ENCODE peak calls at places on chromosomes 13 and 19, in ten cellular contexts. Q is H7; V is effector CD4-positive, alpha-beta T cell; F is ovary; P is lung; H is nucleus accumbens; A is NCI-H1417; C is stimulated activated CD8-positive, alpha-beta memory T cell treated with anti-CD3 and anti-CD28 coated beads, Interleukin-15, amount 100 ng/mL, for 1 hour; Y is activated CD4-positive, alpha-beta T cell treated with anti-CD3 and anti-CD28 coated beads, Interleukin-2, amount 50 U/mL, for 48 hours; I is stimulated activated CD4-positive, alpha-beta T cell treated with anti-CD3 and anti-CD28 coated beads, TNF-alpha, amount 100 ng/mL, for 1 hour. R is an unnamed sample.

GRCh38 chr13:31998131-31998530 is 33.4 kb upstream of the FRY start:
- DNase-seq in Q (no peak), V (no peak), F (no peak), P (no peak), H (no peak), A (no peak), C (no peak), Y (no peak), I (no peak), R (no peak)

GRCh38 chr19:46115396-46116109 is 8.9 kb downstream of the IGFL3 start:
- DNase-seq in Q (peak), V (no peak), F (no peak), P (no peak), H (no peak), A (no peak), C (no peak), Y (peak), I (no peak), R (no peak)

GRCh38 chr13:22232186-22232585 is 561.3 kb downstream of the FGF9 start:
- DNase-seq in Q (no peak), V (no peak), F (no peak), P (no peak), H (no peak), A (no peak), C (no peak), Y (no peak), I (no peak), R (no peak)

GRCh38 chr19:48933382-48933932 is at the start of gene DHDH:
- DNase-seq in Q (peak), V (peak), F (peak), P (peak), H (peak), A (peak), C (peak), Y (peak), I (peak), R (peak)

GRCh38 chr13:28753208-28753892 is 34.6 kb upstream of the SLC46A3 start:
- DNase-seq in Q (peak), V (no peak), F (no peak), P (peak), H (no peak), A (no peak), C (no peak), Y (no peak), I (no peak), R (no peak)

GRCh38 chr19:18851673-18852325 is 20.0 kb downstream of the UPF1 start:
- DNase-seq in Q (no peak), V (no peak), F (no peak), P (no peak), H (no peak), A (no peak), C (no peak), Y (no peak), I (no peak), R (no peak)

GRCh38 chr19:10517760-10518443 is 655 bp upstream of the S1PR5 start:
- DNase-seq in Q (peak), V (no peak), F (no peak), P (no peak), H (peak), A (no peak), C (no peak), Y (peak), I (no peak), R (no peak)

GRCh38 chr13:27857271-27857670 is 62.5 kb upstream of the PDX1 start:
- DNase-seq in Q (no peak), V (no peak), F (no peak), P (no peak), H (no peak), A (peak), C (no peak), Y (no peak), I (no peak), R (no peak)

GRCh38 chr19:2546128-2547032 is 70.5 kb downstream of the GADD45B start:
- DNase-seq in Q (peak), V (no peak), F (peak), P (peak), H (peak), A (no peak), C (no peak), Y (no peak), I (no peak), R (no peak)

GRCh38 chr13:31945202-31945978 is 86.2 kb upstream of the FRY start:
- DNase-seq in Q (peak), V (no peak), F (no peak), P (peak), H (no peak), A (peak), C (no peak), Y (no peak), I (no peak), R (no peak)

GRCh38 chr19:6677924-6678689 is 8.1 kb upstream of the TNFSF14 start:
- DNase-seq in Q (peak), V (peak), F (no peak), P (peak), H (no peak), A (no peak), C (no peak), Y (peak), I (peak), R (no peak)

GRCh38 chr13:102536695-102537485 is 59.9 kb upstream of the TPP2 start:
- DNase-seq in Q (no peak), V (no peak), F (no peak), P (no peak), H (no peak), A (no peak), C (no peak), Y (no peak), I (no peak), R (no peak)

GRCh38 chr19:53642381-53643099 is 10.7 kb downstream of the DPRX start:
- DNase-seq in Q (no peak), V (no peak), F (no peak), P (no peak), H (no peak), A (no peak), C (no peak), Y (no peak), I (no peak), R (no peak)

GRCh38 chr13:114110091-114110829 is 22.2 kb downstream of the RASA3 start:
- DNase-seq in Q (peak), V (peak), F (peak), P (no peak), H (no peak), A (peak), C (peak), Y (peak), I (no peak), R (peak)

GRCh38 chr13:31978021-31978420 is 53.6 kb upstream of the FRY start:
- DNase-seq in Q (no peak), V (no peak), F (no peak), P (no peak), H (no peak), A (no peak), C (no peak), Y (no peak), I (no peak), R (no peak)

GRCh38 chr19:51772977-51773376 is 12.0 kb downstream of the FPR2 start:
- DNase-seq in Q (no peak), V (no peak), F (no peak), P (no peak), H (no peak), A (no peak), C (no peak), Y (no peak), I (no peak), R (no peak)

GRCh38 chr19:6236310-6237291 is 43.2 kb downstream of the MLLT1 start:
- DNase-seq in Q (peak), V (no peak), F (peak), P (peak), H (no peak), A (no peak), C (no peak), Y (no peak), I (no peak), R (no peak)

GRCh38 chr19:52200044-52200443 is 10.2 kb downstream of the PPP2R1A start:
- DNase-seq in Q (no peak), V (no peak), F (no peak), P (no peak), H (no peak), A (no peak), C (no peak), Y (no peak), I (no peak), R (no peak)

GRCh38 chr13:91185294-91185863 is 162.1 kb upstream of the MIR17HG start:
- DNase-seq in Q (no peak), V (no peak), F (no peak), P (no peak), H (no peak), A (no peak), C (no peak), Y (no peak), I (no peak), R (no peak)

GRCh38 chr13:101757446-101758039 is 305.1 kb downstream of the ITGBL1 start:
- DNase-seq in Q (no peak), V (no peak), F (no peak), P (no peak), H (no peak), A (peak), C (no peak), Y (no peak), I (no peak), R (no peak)

GRCh38 chr13:112791662-112792440 is 102.0 kb downstream of the ATP11A start:
- DNase-seq in Q (peak), V (no peak), F (no peak), P (peak), H (no peak), A (peak), C (no peak), Y (no peak), I (no peak), R (no peak)

GRCh38 chr19:12331211-12331941 is 2.1 kb downstream of the ZNF563 start:
- DNase-seq in Q (peak), V (peak), F (no peak), P (no peak), H (no peak), A (no peak), C (no peak), Y (peak), I (peak), R (peak)

GRCh38 chr19:40355975-40356680 is 7.6 kb downstream of the PLD3 start:
- DNase-seq in Q (no peak), V (no peak), F (no peak), P (no peak), H (no peak), A (no peak), C (no peak), Y (no peak), I (no peak), R (no peak)

GRCh38 chr19:55362990-55363716 is at the start of gene GARIN5B:
- DNase-seq in Q (peak), V (no peak), F (no peak), P (no peak), H (no peak), A (no peak), C (no peak), Y (no peak), I (no peak), R (no peak)

GRCh38 chr19:11995174-11995573 is 30.3 kb downstream of the ZNF763 start:
- DNase-seq in Q (peak), V (no peak), F (no peak), P (no peak), H (no peak), A (no peak), C (no peak), Y (peak), I (no peak), R (no peak)

GRCh38 chr19:29928831-29929230 is 13.2 kb upstream of the URI1 start:
- DNase-seq in Q (no peak), V (no peak), F (no peak), P (no peak), H (no peak), A (no peak), C (no peak), Y (no peak), I (no peak), R (no peak)

GRCh38 chr13:39688699-39689405 is 33.4 kb downstream of the COG6 start:
- DNase-seq in Q (no peak), V (no peak), F (no peak), P (no peak), H (no peak), A (no peak), C (no peak), Y (no peak), I (no peak), R (no peak)

GRCh38 chr19:36141039-36141914 is 1.4 kb downstream of the CAPNS1 start:
- DNase-seq in Q (peak), V (peak), F (peak), P (peak), H (peak), A (peak), C (peak), Y (peak), I (peak), R (peak)

GRCh38 chr13:106407338-106407737 is 128.1 kb downstream of the EFNB2 start:
- DNase-seq in Q (no peak), V (no peak), F (no peak), P (no peak), H (no peak), A (no peak), C (no peak), Y (no peak), I (no peak), R (no peak)

GRCh38 chr19:50333737-50334617 is 4.8 kb upstream of the KCNC3 start:
- DNase-seq in Q (peak), V (peak), F (peak), P (peak), H (peak), A (peak), C (peak), Y (peak), I (peak), R (no peak)

GRCh38 chr13:109704771-109705628 is 81.4 kb downstream of the IRS2 start:
- DNase-seq in Q (no peak), V (no peak), F (no peak), P (peak), H (no peak), A (peak), C (no peak), Y (no peak), I (no peak), R (no peak)

GRCh38 chr19:51660975-51661600 is 14.5 kb upstream of the SIGLEC14 start:
- DNase-seq in Q (peak), V (peak), F (peak), P (peak), H (peak), A (peak), C (peak), Y (peak), I (peak), R (peak)

GRCh38 chr13:32455594-32455903 is 27.6 kb upstream of the N4BP2L1 start:
- DNase-seq in Q (no peak), V (no peak), F (no peak), P (no peak), H (no peak), A (no peak), C (no peak), Y (no peak), I (no peak), R (no peak)

GRCh38 chr13:18946738-18947137 is 234.9 kb downstream of the TUBA3C start:
- DNase-seq in Q (no peak), V (no peak), F (no peak), P (no peak), H (no peak), A (no peak), C (no peak), Y (no peak), I (no peak), R (no peak)

GRCh38 chr13:36088463-36088862 is 42.7 kb downstream of the DCLK1 start:
- DNase-seq in Q (no peak), V (no peak), F (no peak), P (no peak), H (no peak), A (no peak), C (no peak), Y (no peak), I (no peak), R (no peak)